ENCODE peak calls at places on chromosomes 2 and 18, in four cellular contexts. I is NCI-H2107; T is naive thymus-derived CD8-positive, alpha-beta T cell; Z is Right ventricle myocardium superior. G is an unnamed sample.
A peak's percentile ranks its signal among the peaks of the same experiment; 100 is the strongest.

GRCh38 chr2:233469261-233470006 is 97.1 kb downstream of the USP40 start:
- DNase-seq in T (no peak), Z (peak; percentile 80), I (no peak), G (no peak)

GRCh38 chr2:213238753-213239591 is 45.3 kb upstream of the SPAG16 start:
- DNase-seq in Z (no peak), T (no peak), I (no peak), G (peak; percentile 31)

GRCh38 chr18:5425721-5426120 is 118.1 kb downstream of the EPB41L3 start:
- DNase-seq in T (no peak), I (no peak), Z (no peak), G (no peak)

GRCh38 chr2:98835831-98836385 is 100.1 kb downstream of the CRACDL start:
- DNase-seq in Z (no peak), I (no peak), T (peak; percentile 61), G (no peak)

GRCh38 chr2:43175187-43175490 is 51.3 kb downstream of the ZFP36L2 start:
- DNase-seq in T (no peak), Z (no peak), I (no peak), G (no peak)

GRCh38 chr18:9519431-9519830 is 44.1 kb downstream of the RALBP1 start:
- DNase-seq in Z (no peak), T (no peak), I (no peak), G (no peak)

GRCh38 chr2:1886405-1886992 is 142.2 kb upstream of the PXDN start:
- DNase-seq in T (no peak), Z (peak; percentile 85), I (no peak), G (peak; percentile 10)

GRCh38 chr2:3972377-3972776 is 269.0 kb downstream of the DCDC2C start:
- DNase-seq in T (no peak), I (no peak), Z (no peak), G (no peak)

GRCh38 chr2:239459056-239459455 is 58.2 kb upstream of the HDAC4 start:
- DNase-seq in T (no peak), I (no peak), Z (no peak), G (no peak)

GRCh38 chr18:58310517-58310916 is 266.5 kb downstream of the NEDD4L start:
- DNase-seq in I (peak; percentile 38), T (peak; percentile 50), Z (peak; percentile 70), G (no peak)

GRCh38 chr18:57918601-57919000 is 115.5 kb upstream of the ATP8B1 start:
- DNase-seq in T (no peak), I (no peak), Z (no peak), G (no peak)

GRCh38 chr2:150618215-150618905 is 130.9 kb upstream of the RND3 start:
- DNase-seq in Z (no peak), I (no peak), T (no peak), G (no peak)